ENCODE peak calls at places on chromosomes 4 and X, in nine cellular contexts. D, X, N, H, M, K, E, P and Q are unnamed samples.

GRCh38 chr4:81164126-81164525 is 50.9 kb downstream of the PRKG2 start:
- DNase-seq in D (no peak), K (no peak), M (no peak), N (no peak), H (no peak), E (no peak), X (no peak), P (no peak), Q (no peak)

GRCh38 chrX:71619193-71619592 is 882 bp upstream of the CXCR3 start:
- DNase-seq in P (peak; percentile 68), H (peak; percentile 26), K (no peak), E (no peak), X (no peak), M (no peak), D (no peak), N (peak; percentile 67), Q (no peak)

GRCh38 chr4:78297075-78297815 is 240.1 kb downstream of the FRAS1 start:
- DNase-seq in M (no peak), X (peak; percentile 4), K (no peak), D (no peak), H (no peak), E (no peak), N (no peak), P (no peak), Q (no peak)

GRCh38 chrX:49876750-49877149 is 2.5 kb upstream of the USP27X start:
- DNase-seq in K (peak; percentile 12), H (no peak), X (no peak), E (peak; percentile 44), P (no peak), N (no peak), M (no peak), D (peak; percentile 51), Q (no peak)

GRCh38 chr4:89519771-89520170 is 212.2 kb upstream of the GPRIN3 start:
- DNase-seq in M (no peak), H (no peak), E (no peak), K (no peak), X (no peak), P (no peak), D (no peak), N (no peak), Q (no peak)

GRCh38 chr4:129998436-129999150 is 902.6 kb downstream of the C4orf33 start:
- DNase-seq in K (no peak), H (no peak), D (no peak), M (no peak), N (no peak), P (no peak), X (no peak), E (no peak), Q (no peak)

GRCh38 chr4:110119880-110120279 is 78.5 kb downstream of the ELOVL6 start:
- DNase-seq in X (no peak), K (no peak), M (no peak), P (no peak), E (no peak), D (no peak), H (no peak), N (no peak), Q (no peak)

GRCh38 chr4:155802573-155802972 is 43.8 kb downstream of the GUCY1B1 start:
- DNase-seq in N (no peak), M (peak; percentile 70), X (no peak), K (no peak), E (no peak), H (no peak), D (no peak), P (no peak), Q (no peak)

GRCh38 chr4:118774989-118775388 is 60.9 kb downstream of the SEC24D start:
- DNase-seq in X (no peak), K (no peak), P (no peak), E (no peak), D (no peak), N (no peak), H (no peak), M (no peak), Q (no peak)

GRCh38 chrX:77087529-77088169 is 359.5 kb upstream of the FGF16 start:
- DNase-seq in E (no peak), H (no peak), K (no peak), N (no peak), D (no peak), M (no peak), P (no peak), X (no peak), Q (no peak)

GRCh38 chr4:73862357-73862756 is 6.8 kb upstream of the CXCL1 start:
- DNase-seq in K (no peak), M (no peak), X (no peak), E (no peak), D (no peak), P (no peak), H (no peak), N (no peak), Q (no peak)

GRCh38 chr4:168059251-168059650 is 33.1 kb upstream of the ANXA10 start:
- DNase-seq in K (no peak), P (no peak), N (no peak), D (no peak), X (no peak), H (no peak), E (no peak), M (no peak), Q (no peak)

GRCh38 chr4:89486042-89486441 is 178.4 kb upstream of the GPRIN3 start:
- DNase-seq in H (no peak), N (no peak), P (no peak), E (no peak), M (no peak), D (no peak), K (no peak), X (no peak), Q (no peak)

GRCh38 chrX:97860206-97860605 is 976.5 kb downstream of the RPA4 start:
- DNase-seq in E (no peak), N (no peak), X (no peak), P (no peak), M (no peak), H (no peak), K (no peak), D (no peak), Q (no peak)

GRCh38 chrX:16778545-16778944 is 7.7 kb upstream of the TXLNG start:
- DNase-seq in D (no peak), X (no peak), M (no peak), K (no peak), N (no peak), E (no peak), H (no peak), P (no peak), Q (no peak)

GRCh38 chrX:97158270-97158669 is 274.6 kb downstream of the RPA4 start:
- DNase-seq in E (no peak), M (no peak), K (no peak), D (no peak), P (no peak), X (no peak), N (no peak), H (no peak), Q (no peak)

GRCh38 chr4:138978600-138978999 is 37.0 kb upstream of the NOCT start:
- DNase-seq in P (no peak), X (no peak), E (no peak), H (no peak), N (no peak), K (no peak), M (no peak), D (peak; percentile 35), Q (no peak)

GRCh38 chr4:212438-213174 is 88.3 kb downstream of the ZNF718 start:
- DNase-seq in P (no peak), E (no peak), N (no peak), H (no peak), X (no peak), M (peak; percentile 88), D (peak; percentile 98), K (no peak), Q (peak; percentile 42)

GRCh38 chrX:131728295-131729145 is 184.6 kb downstream of the OR13H1 start:
- DNase-seq in N (no peak), P (no peak), H (no peak), E (peak; percentile 86), K (no peak), M (peak; percentile 91), X (no peak), D (no peak), Q (no peak)

GRCh38 chr4:147284218-147284617 is 196.7 kb upstream of the EDNRA start:
- DNase-seq in E (no peak), N (no peak), P (no peak), X (no peak), H (no peak), M (no peak), K (no peak), D (no peak), Q (no peak)

GRCh38 chrX:119682019-119682989 is 10.7 kb downstream of the SEPTIN6 start:
- DNase-seq in X (no peak), N (no peak), P (peak; percentile 67), E (peak; percentile 59), D (no peak), K (no peak), H (no peak), M (no peak), Q (no peak)

GRCh38 chrX:48086119-48086518 is 14.7 kb upstream of the ZNF630 start:
- DNase-seq in N (no peak), X (no peak), M (no peak), P (no peak), K (peak; percentile 8), E (no peak), H (no peak), D (no peak), Q (no peak)

GRCh38 chrX:115696939-115697338 is 136.0 kb downstream of the PLS3 start:
- DNase-seq in N (no peak), P (no peak), E (no peak), D (no peak), M (no peak), K (no peak), X (no peak), H (no peak), Q (no peak)

GRCh38 chr4:145278341-145279121 is 98.1 kb upstream of the OTUD4 start:
- DNase-seq in E (no peak), H (no peak), X (no peak), P (no peak), D (no peak), K (no peak), N (no peak), M (no peak), Q (no peak)

GRCh38 chr4:7267829-7268228 is 75.5 kb downstream of the SORCS2 start:
- DNase-seq in N (no peak), X (no peak), P (no peak), M (no peak), H (no peak), D (no peak), E (no peak), K (no peak), Q (no peak)

GRCh38 chr4:75005727-75006126 is 72.8 kb downstream of the PARM1 start:
- DNase-seq in M (no peak), N (no peak), D (no peak), K (no peak), P (no peak), X (no peak), H (no peak), E (no peak), Q (no peak)